ENCODE peak calls at places on chromosomes 13 and 19, in eight cellular contexts. T, I, A, N, G, P, L and C are unnamed samples.

GRCh38 chr19:48501961-48502719 is 9.5 kb downstream of the LMTK3 start:
- DNase-seq in T (peak; percentile 25), I (no peak), A (no peak), N (peak; percentile 43), G (peak; percentile 96), P (peak; percentile 74), L (no peak), C (no peak)

GRCh38 chr19:33486407-33486806 is 35.2 kb downstream of the PEPD start:
- DNase-seq in T (no peak), I (no peak), A (no peak), N (no peak), G (no peak), P (no peak), L (no peak), C (no peak)

GRCh38 chr13:70188567-70188966 is 80.3 kb upstream of the KLHL1 start:
- DNase-seq in T (no peak), I (no peak), A (no peak), N (no peak), G (no peak), P (no peak), L (no peak), C (no peak)

GRCh38 chr19:14135985-14136508 is 342 bp downstream of the ASF1B start:
- DNase-seq in T (no peak), I (no peak), A (no peak), N (no peak), G (no peak), P (no peak), L (no peak), C (no peak)

GRCh38 chr13:112434032-112434431 is 57.9 kb downstream of the SPACA7 start:
- DNase-seq in T (no peak), I (no peak), A (no peak), N (no peak), G (no peak), P (no peak), L (no peak), C (no peak)

GRCh38 chr19:42280761-42281174 is 11.7 kb downstream of the CIC start:
- DNase-seq in T (peak; percentile 15), I (peak; percentile 67), A (no peak), N (no peak), G (no peak), P (peak; percentile 23), L (no peak), C (no peak)

GRCh38 chr19:14368011-14368513 is 13.2 kb upstream of the ADGRE5 start:
- DNase-seq in T (no peak), I (no peak), A (no peak), N (no peak), G (no peak), P (no peak), L (no peak), C (no peak)

GRCh38 chr13:26247608-26248007 is 6.3 kb upstream of the CDK8 start:
- DNase-seq in T (no peak), I (no peak), A (no peak), N (no peak), G (no peak), P (no peak), L (no peak), C (no peak)

GRCh38 chr13:51034906-51035305 is 76.2 kb downstream of the C13orf42 start:
- DNase-seq in T (peak; percentile 6), I (no peak), A (no peak), N (no peak), G (no peak), P (no peak), L (no peak), C (no peak)

GRCh38 chr13:101626925-101627555 is 174.6 kb downstream of the ITGBL1 start:
- DNase-seq in T (peak; percentile 20), I (no peak), A (no peak), N (no peak), G (no peak), P (no peak), L (no peak), C (no peak)

GRCh38 chr19:13120817-13121216 is 2.8 kb downstream of the NACC1 start:
- DNase-seq in T (peak; percentile 92), I (no peak), A (no peak), N (no peak), G (no peak), P (no peak), L (no peak), C (no peak)

GRCh38 chr19:6032827-6033226 is 54.9 kb upstream of the RANBP3 start:
- DNase-seq in T (no peak), I (no peak), A (no peak), N (peak; percentile 3), G (no peak), P (no peak), L (no peak), C (no peak)

GRCh38 chr13:44274838-44275237 is 98.8 kb upstream of the SERP2 start:
- DNase-seq in T (no peak), I (no peak), A (no peak), N (no peak), G (no peak), P (no peak), L (no peak), C (no peak)